ENCODE peak calls at places on chromosomes 4 and X, in five cellular contexts. L is stimulated activated CD4-positive, alpha-beta T cell treated with anti-CD3 and anti-CD28 coated beads, Interleukin-12 subunit alpha, Interleukin-12 subunit beta, amount 100 ng/mL, for 48 hours; D is HAP-1; K is ELR; S is frontal cortex. Z is an unnamed sample.

GRCh38 chrX:153560000-153560399 is 38.9 kb downstream of the CCNQ start:
- DNase-seq in D (no peak), S (no peak), K (no peak), L (no peak), Z (no peak)

GRCh38 chrX:40380649-40381488 is 199.9 kb upstream of the ATP6AP2 start:
- DNase-seq in K (no peak), S (no peak), D (no peak), L (no peak), Z (no peak)

GRCh38 chr4:84632092-84632491 is 49.2 kb downstream of the CDS1 start:
- DNase-seq in K (peak), S (no peak), D (no peak), L (no peak), Z (no peak)

GRCh38 chr4:75110061-75110460 is 177.1 kb downstream of the PARM1 start:
- DNase-seq in K (no peak), S (no peak), D (no peak), L (no peak), Z (no peak)

GRCh38 chr4:13888112-13888511 is 260.6 kb upstream of the BOD1L1 start:
- DNase-seq in K (peak), L (no peak), S (no peak), D (no peak), Z (no peak)

GRCh38 chr4:12712648-12713339 is 771.3 kb downstream of the RAB28 start:
- DNase-seq in D (no peak), L (no peak), S (no peak), K (no peak), Z (no peak)

GRCh38 chr4:39565925-39566630 is 38.8 kb upstream of the UGDH start:
- DNase-seq in D (no peak), S (no peak), K (peak), L (no peak), Z (no peak)

GRCh38 chrX:7801706-7802105 is 41.3 kb upstream of the VCX start:
- DNase-seq in L (no peak), D (no peak), K (no peak), S (no peak), Z (no peak)

GRCh38 chr4:82677327-82677726 is 115.5 kb upstream of the TMEM150C start:
- DNase-seq in S (no peak), L (no peak), D (no peak), K (no peak), Z (no peak)

GRCh38 chrX:27924261-27924660 is 57.0 kb downstream of the DCAF8L1 start:
- DNase-seq in S (no peak), K (peak), D (no peak), L (no peak), Z (no peak)

GRCh38 chr4:147136308-147136707 is 190.6 kb upstream of the TTC29 start:
- DNase-seq in K (no peak), L (no peak), D (no peak), S (no peak), Z (no peak)

GRCh38 chr4:127988638-127989037 is 23.4 kb downstream of the ABHD18 start:
- DNase-seq in L (no peak), S (no peak), D (no peak), K (no peak), Z (no peak)

GRCh38 chr4:164888096-164888495 is 11.1 kb downstream of the APELA start:
- DNase-seq in K (no peak), D (no peak), S (no peak), L (no peak), Z (no peak)